ENCODE peak calls at places on chromosomes 6 and 20, in ten cellular contexts. D, V, A, R, B, W, X, K, T and Z are unnamed samples.

GRCh38 chr6:154984146-154984545 is 11.0 kb upstream of the TIAM2 start:
- DNase-seq in D (no peak), V (no peak), A (no peak), R (peak), B (no peak), W (no peak), X (no peak), K (no peak), T (no peak), Z (no peak)

GRCh38 chr6:159720708-159721107 is 6.6 kb upstream of the WTAP start:
- DNase-seq in D (peak), V (peak), A (no peak), R (peak), B (peak), W (no peak), X (peak), K (no peak), T (no peak), Z (peak)

GRCh38 chr6:158999154-158999668 is 791 bp downstream of the RSPH3 start:
- DNase-seq in D (peak), V (no peak), A (no peak), R (peak), B (no peak), W (no peak), X (peak), K (no peak), T (no peak), Z (no peak)

GRCh38 chr6:2021713-2022125 is 223.7 kb downstream of the GMDS start:
- DNase-seq in D (peak), V (peak), A (no peak), R (peak), B (no peak), W (peak), X (peak), K (peak), T (no peak), Z (no peak)

GRCh38 chr6:85353012-85353411 is 96.9 kb upstream of the NT5E start:
- DNase-seq in D (no peak), V (no peak), A (no peak), R (no peak), B (no peak), W (no peak), X (no peak), K (no peak), T (no peak), Z (no peak)

GRCh38 chr20:59495894-59496510 is 108.3 kb upstream of the PHACTR3 start:
- DNase-seq in D (peak), V (peak), A (no peak), R (peak), B (peak), W (peak), X (peak), K (peak), T (peak), Z (no peak)

GRCh38 chr6:167990016-167990945 is 7.2 kb upstream of the KIF25 start:
- DNase-seq in D (no peak), V (no peak), A (no peak), R (no peak), B (peak), W (no peak), X (no peak), K (no peak), T (no peak), Z (no peak)

GRCh38 chr20:38108438-38109024 is 56.5 kb downstream of the TGM2 start:
- DNase-seq in D (peak), V (no peak), A (no peak), R (peak), B (no peak), W (no peak), X (peak), K (no peak), T (no peak), Z (no peak)

GRCh38 chr20:55528482-55528881 is 476.8 kb downstream of the CBLN4 start:
- DNase-seq in D (no peak), V (no peak), A (no peak), R (no peak), B (no peak), W (no peak), X (no peak), K (no peak), T (no peak), Z (no peak)

GRCh38 chr20:62019881-62020492 is 45.7 kb downstream of the TAF4 start:
- DNase-seq in D (no peak), V (no peak), A (no peak), R (no peak), B (no peak), W (no peak), X (no peak), K (no peak), T (no peak), Z (no peak)

GRCh38 chr6:15443119-15443518 is 197.2 kb downstream of the JARID2 start:
- DNase-seq in D (peak), V (no peak), A (no peak), R (peak), B (no peak), W (no peak), X (peak), K (no peak), T (no peak), Z (no peak)

GRCh38 chr20:46990017-46990810 is 95.6 kb downstream of the EYA2 start:
- DNase-seq in D (no peak), V (no peak), A (no peak), R (no peak), B (no peak), W (peak), X (no peak), K (no peak), T (no peak), Z (peak)

GRCh38 chr6:48092550-48093217 is 18.3 kb downstream of the PTCHD4 start:
- DNase-seq in D (no peak), V (no peak), A (no peak), R (no peak), B (no peak), W (no peak), X (no peak), K (no peak), T (no peak), Z (no peak)

GRCh38 chr20:63151554-63152321 is 64.2 kb downstream of the YTHDF1 start:
- DNase-seq in D (peak), V (no peak), A (no peak), R (no peak), B (no peak), W (peak), X (peak), K (no peak), T (no peak), Z (no peak)

GRCh38 chr6:35663001-35663400 is 25.7 kb downstream of the FKBP5 start:
- DNase-seq in D (peak), V (no peak), A (no peak), R (peak), B (no peak), W (no peak), X (no peak), K (no peak), T (no peak), Z (no peak)

GRCh38 chr6:121520337-121521163 is 85.1 kb downstream of the GJA1 start:
- DNase-seq in D (peak), V (no peak), A (peak), R (peak), B (no peak), W (no peak), X (peak), K (no peak), T (no peak), Z (no peak)

GRCh38 chr20:62603021-62603906 is 39.0 kb upstream of the SLCO4A1 start:
- DNase-seq in D (no peak), V (no peak), A (no peak), R (peak), B (no peak), W (peak), X (peak), K (peak), T (no peak), Z (peak)

GRCh38 chr6:104623052-104623690 is 236.5 kb downstream of the HACE1 start:
- DNase-seq in D (peak), V (no peak), A (no peak), R (no peak), B (peak), W (peak), X (no peak), K (no peak), T (no peak), Z (no peak)

GRCh38 chr6:145814035-145814500 is 527 bp downstream of the FBXO30 start:
- DNase-seq in D (no peak), V (no peak), A (peak), R (peak), B (peak), W (no peak), X (peak), K (peak), T (no peak), Z (no peak)

GRCh38 chr6:35310265-35310831 is 12.7 kb downstream of the DEF6 start:
- DNase-seq in D (no peak), V (no peak), A (no peak), R (no peak), B (no peak), W (no peak), X (no peak), K (no peak), T (no peak), Z (no peak)

GRCh38 chr20:32966881-32967781 is 37.1 kb downstream of the SUN5 start:
- DNase-seq in D (no peak), V (no peak), A (no peak), R (no peak), B (peak), W (no peak), X (no peak), K (peak), T (peak), Z (no peak)

GRCh38 chr6:61751986-61752385 is 534.0 kb downstream of the KHDRBS2 start:
- DNase-seq in D (no peak), V (no peak), A (no peak), R (no peak), B (no peak), W (no peak), X (no peak), K (no peak), T (no peak), Z (no peak)

GRCh38 chr6:61755739-61756138 is 530.3 kb downstream of the KHDRBS2 start:
- DNase-seq in D (no peak), V (no peak), A (no peak), R (no peak), B (no peak), W (no peak), X (no peak), K (no peak), T (no peak), Z (no peak)
- TF ChIP-seq CTCF in D (no peak), V (no peak), A (no peak), R (no peak), B (no peak), W (no peak), X (no peak), K (no peak), T (no peak), Z (no peak)

DNA sequence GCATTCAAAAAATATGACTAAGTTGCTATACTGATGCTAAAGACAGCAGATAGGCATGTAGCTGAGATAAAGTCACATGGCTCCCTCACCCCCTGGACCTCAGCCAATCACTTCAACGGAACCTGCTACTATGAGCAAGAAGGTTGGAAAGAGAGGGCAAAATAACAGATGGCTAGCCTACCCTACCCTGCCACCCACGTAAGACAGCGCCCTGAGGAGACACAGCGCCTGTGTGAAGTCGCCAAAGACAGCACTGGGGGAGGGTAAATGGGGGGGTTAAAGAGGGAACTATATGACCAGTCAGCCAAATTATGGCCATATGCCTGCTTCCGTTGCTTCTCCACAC is 163.2 kb downstream of the RALGAPA2 start:
- DNase-seq in D (no peak), V (no peak), A (no peak), R (no peak), B (no peak), W (no peak), X (no peak), K (no peak), T (no peak), Z (no peak)
- H3K4me3 ChIP-seq in D (no peak), V (no peak), A (no peak), R (no peak), B (no peak), W (no peak), X (no peak), K (no peak), T (no peak), Z (no peak)

GRCh38 chr20:48192109-48192508 is 406.8 kb upstream of the SULF2 start:
- DNase-seq in D (no peak), V (no peak), A (no peak), R (no peak), B (no peak), W (peak), X (no peak), K (no peak), T (no peak), Z (no peak)

GRCh38 chr20:48190757-48191156 is 405.5 kb upstream of the SULF2 start:
- DNase-seq in D (no peak), V (no peak), A (no peak), R (no peak), B (no peak), W (no peak), X (no peak), K (no peak), T (no peak), Z (no peak)

GRCh38 chr20:48189177-48189576 is 403.9 kb upstream of the SULF2 start:
- DNase-seq in D (peak), V (no peak), A (no peak), R (peak), B (peak), W (no peak), X (peak), K (no peak), T (no peak), Z (no peak)

GRCh38 chr20:48193626-48194025 is 408.3 kb upstream of the SULF2 start:
- DNase-seq in D (no peak), V (no peak), A (no peak), R (no peak), B (no peak), W (no peak), X (no peak), K (no peak), T (no peak), Z (no peak)

GRCh38 chr20:48191200-48191599 is 405.9 kb upstream of the SULF2 start:
- DNase-seq in D (no peak), V (no peak), A (no peak), R (no peak), B (no peak), W (no peak), X (no peak), K (no peak), T (no peak), Z (no peak)
- TF ChIP-seq CTCF in D (peak), V (no peak), A (no peak), R (no peak), B (no peak), W (no peak), X (no peak), K (no peak), T (no peak), Z (no peak)

GRCh38 chr6:32254761-32255211 is 30.9 kb upstream of the NOTCH4 start:
- DNase-seq in D (no peak), V (no peak), A (no peak), R (no peak), B (no peak), W (no peak), X (no peak), K (no peak), T (no peak), Z (no peak)
- H3K4me3 ChIP-seq in D (peak), V (peak), A (peak), R (peak), B (no peak), W (no peak), X (peak), K (no peak), T (no peak), Z (no peak)

GRCh38 chr6:113490356-113490755 is 366.8 kb upstream of the MARCKS start:
- DNase-seq in D (no peak), V (no peak), A (no peak), R (no peak), B (no peak), W (no peak), X (no peak), K (no peak), T (no peak), Z (peak)

GRCh38 chr6:113486172-113486571 is 371.0 kb upstream of the MARCKS start:
- DNase-seq in D (no peak), V (no peak), A (no peak), R (no peak), B (no peak), W (no peak), X (no peak), K (no peak), T (no peak), Z (no peak)

GRCh38 chr6:113489946-113490345 is 367.2 kb upstream of the MARCKS start:
- DNase-seq in D (no peak), V (no peak), A (no peak), R (no peak), B (no peak), W (no peak), X (no peak), K (no peak), T (no peak), Z (no peak)

GRCh38 chr6:113488812-113489685 is 368.1 kb upstream of the MARCKS start:
- DNase-seq in D (peak), V (no peak), A (no peak), R (no peak), B (no peak), W (no peak), X (no peak), K (no peak), T (no peak), Z (no peak)

DNA sequence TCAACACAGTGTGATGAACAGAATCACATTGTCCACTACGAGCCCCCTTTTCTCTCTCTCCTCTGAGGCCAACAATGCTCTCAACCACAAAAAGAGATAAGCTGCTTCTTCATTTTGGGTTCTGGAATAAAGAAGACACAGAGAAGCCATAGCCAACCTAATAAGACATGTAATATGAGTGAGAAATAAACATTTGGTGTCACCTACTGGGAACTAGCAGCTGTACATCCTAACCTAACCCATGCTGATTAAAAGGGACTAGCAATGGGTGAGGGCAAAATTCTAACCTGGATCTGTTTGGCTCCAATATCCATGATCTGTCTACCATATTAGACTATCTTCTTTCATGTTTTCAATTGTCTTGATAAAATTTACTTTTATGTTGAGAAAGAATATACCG is 369.1 kb upstream of the MARCKS start:
- DNase-seq in D (peak), V (no peak), A (no peak), R (no peak), B (no peak), W (no peak), X (peak), K (no peak), T (no peak), Z (no peak)
- TF ChIP-seq CTCF in D (no peak), V (no peak), A (peak), R (no peak), B (no peak), W (no peak), X (peak), K (no peak), T (no peak), Z (peak)

GRCh38 chr6:43717389-43717788 is 29.8 kb upstream of the MRPS18A start:
- DNase-seq in D (no peak), V (no peak), A (no peak), R (no peak), B (no peak), W (no peak), X (no peak), K (no peak), T (no peak), Z (no peak)

GRCh38 chr6:43714311-43715055 is 26.9 kb upstream of the MRPS18A start:
- DNase-seq in D (peak), V (peak), A (no peak), R (peak), B (peak), W (no peak), X (peak), K (no peak), T (no peak), Z (no peak)

GRCh38 chr6:43717822-43718221 is 30.2 kb upstream of the MRPS18A start:
- DNase-seq in D (no peak), V (peak), A (no peak), R (no peak), B (no peak), W (no peak), X (peak), K (no peak), T (no peak), Z (no peak)

GRCh38 chr6:43715056-43715788 is 27.6 kb upstream of the MRPS18A start:
- DNase-seq in D (no peak), V (no peak), A (no peak), R (no peak), B (peak), W (no peak), X (no peak), K (no peak), T (peak), Z (no peak)

GRCh38 chr6:43716099-43716498 is 28.5 kb upstream of the MRPS18A start:
- DNase-seq in D (peak), V (no peak), A (no peak), R (peak), B (no peak), W (no peak), X (peak), K (no peak), T (no peak), Z (no peak)
- H3K4me3 ChIP-seq in D (no peak), V (no peak), A (no peak), R (no peak), B (no peak), W (no peak), X (no peak), K (no peak), T (no peak), Z (no peak)

GRCh38 chr6:7108196-7108963 is 619 bp downstream of the RREB1 start:
- DNase-seq in D (peak), V (peak), A (no peak), R (peak), B (peak), W (peak), X (peak), K (peak), T (no peak), Z (no peak)

GRCh38 chr6:7107578-7108195 is at the start of gene RREB1:
- DNase-seq in D (peak), V (peak), A (no peak), R (peak), B (peak), W (peak), X (peak), K (peak), T (no peak), Z (no peak)

GRCh38 chr6:7106215-7106751 is 1.5 kb upstream of the RREB1 start:
- DNase-seq in D (peak), V (peak), A (no peak), R (no peak), B (no peak), W (no peak), X (peak), K (no peak), T (no peak), Z (no peak)

GRCh38 chr6:7104752-7105151 is 3.0 kb upstream of the RREB1 start:
- DNase-seq in D (no peak), V (no peak), A (no peak), R (no peak), B (no peak), W (no peak), X (no peak), K (no peak), T (no peak), Z (no peak)

DNA sequence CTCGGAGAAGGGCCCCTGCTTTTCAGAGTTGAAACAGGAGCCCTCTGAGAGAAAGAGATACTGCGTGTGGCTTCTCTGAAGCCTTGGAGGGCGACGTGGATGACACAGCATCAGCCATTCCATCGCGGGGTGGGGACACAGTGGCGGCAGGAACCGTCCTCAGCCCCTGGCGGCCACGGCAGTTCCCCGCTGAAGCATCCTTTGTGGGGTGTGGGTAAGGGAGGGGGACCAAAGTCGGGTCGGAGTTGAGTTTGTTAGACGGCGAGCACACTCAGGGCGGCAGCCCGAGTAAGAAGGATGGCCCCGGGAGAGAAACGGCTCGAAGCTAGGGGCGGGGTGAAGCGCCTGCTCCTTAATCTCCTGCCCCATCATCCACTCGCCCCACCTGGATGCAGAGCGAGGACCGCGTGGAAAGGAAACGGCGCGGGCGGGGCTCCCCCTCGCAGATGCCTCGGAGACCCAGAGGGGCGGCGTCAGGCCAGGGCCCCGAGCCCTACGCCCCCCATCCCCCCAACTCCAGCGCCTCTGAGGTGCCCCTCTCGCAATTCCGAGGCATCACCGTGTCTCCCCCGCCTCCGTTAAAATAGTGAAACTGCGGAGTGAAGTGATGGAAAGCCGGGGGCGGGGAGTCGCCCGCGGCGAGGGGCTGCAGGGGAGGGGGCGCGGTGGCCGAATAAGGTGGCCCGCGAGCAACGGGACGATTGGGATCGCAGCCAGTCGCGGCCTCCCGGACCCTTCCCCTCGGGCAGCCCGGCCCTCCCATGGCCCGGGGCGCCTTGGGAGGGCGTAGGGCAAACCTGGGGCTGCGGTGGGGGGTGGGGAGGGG is 796 bp upstream of the RREB1 start:
- DNase-seq in D (peak), V (no peak), A (no peak), R (no peak), B (peak), W (peak), X (no peak), K (peak), T (no peak), Z (no peak)
- TF ChIP-seq CTCF in D (peak), V (peak), A (no peak), R (no peak), B (peak), W (no peak), X (peak), K (no peak), T (peak), Z (no peak)